ENCODE peak calls at places on chromosomes 4 and X, in ten cellular contexts. One of them, this sample, is unnamed.

GRCh38 chr4:82988323-82988832 is 22.2 kb downstream of the LIN54 start:
- DNase-seq in A549: no peak
- DNase-seq in esophagus muscularis mucosa: no peak
- DNase-seq in astrocyte of the cerebellum: peak; percentile 19
- DNase-seq in endothelial cell: no peak
- DNase-seq in GM10248: no peak
- DNase-seq in nephron progenitor cell: no peak
- DNase-seq in left ventricle myocardium inferior: no peak
- DNase-seq in psoas muscle: no peak
- DNase-seq in RWPE1: no peak
- DNase-seq in this sample: no peak

GRCh38 chrX:23228950-23229448 is 105.7 kb upstream of the PTCHD1 start:
- DNase-seq in A549: no peak
- DNase-seq in esophagus muscularis mucosa: no peak
- DNase-seq in astrocyte of the cerebellum: no peak
- DNase-seq in endothelial cell: peak; percentile 2
- DNase-seq in GM10248: no peak
- DNase-seq in nephron progenitor cell: no peak
- DNase-seq in left ventricle myocardium inferior: no peak
- DNase-seq in psoas muscle: no peak
- DNase-seq in RWPE1: no peak
- DNase-seq in this sample: no peak

GRCh38 chr4:683982-684571 is 4.9 kb downstream of the SLC49A3 start:
- DNase-seq in A549: peak; percentile 73
- DNase-seq in esophagus muscularis mucosa: no peak
- DNase-seq in astrocyte of the cerebellum: no peak
- DNase-seq in endothelial cell: peak; percentile 77
- DNase-seq in GM10248: peak; percentile 69
- DNase-seq in nephron progenitor cell: peak; percentile 74
- DNase-seq in left ventricle myocardium inferior: peak; percentile 72
- DNase-seq in psoas muscle: peak; percentile 68
- DNase-seq in RWPE1: no peak
- DNase-seq in this sample: peak; percentile 89

GRCh38 chr4:21697583-21697982 is 251.0 kb downstream of the KCNIP4 start:
- DNase-seq in A549: peak; percentile 6
- DNase-seq in esophagus muscularis mucosa: no peak
- DNase-seq in astrocyte of the cerebellum: no peak
- DNase-seq in endothelial cell: peak; percentile 18
- DNase-seq in GM10248: no peak
- DNase-seq in nephron progenitor cell: peak; percentile 57
- DNase-seq in left ventricle myocardium inferior: no peak
- DNase-seq in psoas muscle: no peak
- DNase-seq in RWPE1: peak; percentile 74
- DNase-seq in this sample: no peak

GRCh38 chr4:98557497-98557896 is 100.9 kb downstream of the TSPAN5 start:
- DNase-seq in A549: peak; percentile 52
- DNase-seq in esophagus muscularis mucosa: no peak
- DNase-seq in astrocyte of the cerebellum: peak; percentile 26
- DNase-seq in endothelial cell: no peak
- DNase-seq in GM10248: no peak
- DNase-seq in nephron progenitor cell: no peak
- DNase-seq in left ventricle myocardium inferior: no peak
- DNase-seq in psoas muscle: no peak
- DNase-seq in RWPE1: peak; percentile 41
- DNase-seq in this sample: no peak

GRCh38 chr4:38762560-38762959 is 20.2 kb downstream of the TLR10 start:
- DNase-seq in A549: no peak
- DNase-seq in esophagus muscularis mucosa: no peak
- DNase-seq in astrocyte of the cerebellum: no peak
- DNase-seq in endothelial cell: no peak
- DNase-seq in GM10248: peak; percentile 55
- DNase-seq in nephron progenitor cell: no peak
- DNase-seq in left ventricle myocardium inferior: no peak
- DNase-seq in psoas muscle: no peak
- DNase-seq in RWPE1: no peak
- DNase-seq in this sample: no peak

GRCh38 chr4:113646456-113646809 is 115.1 kb downstream of the CAMK2D start:
- DNase-seq in A549: peak; percentile 85
- DNase-seq in esophagus muscularis mucosa: no peak
- DNase-seq in astrocyte of the cerebellum: no peak
- DNase-seq in endothelial cell: peak; percentile 5
- DNase-seq in GM10248: no peak
- DNase-seq in nephron progenitor cell: no peak
- DNase-seq in left ventricle myocardium inferior: no peak
- DNase-seq in psoas muscle: peak; percentile 15
- DNase-seq in RWPE1: peak; percentile 28
- DNase-seq in this sample: no peak

GRCh38 chr4:76235915-76236314 is 15.6 kb upstream of the FAM47E start:
- DNase-seq in A549: no peak
- DNase-seq in esophagus muscularis mucosa: no peak
- DNase-seq in astrocyte of the cerebellum: no peak
- DNase-seq in endothelial cell: no peak
- DNase-seq in GM10248: no peak
- DNase-seq in nephron progenitor cell: no peak
- DNase-seq in left ventricle myocardium inferior: no peak
- DNase-seq in psoas muscle: no peak
- DNase-seq in RWPE1: peak; percentile 67
- DNase-seq in this sample: no peak

GRCh38 chr4:40283968-40284367 is 51.2 kb upstream of the CHRNA9 start:
- DNase-seq in A549: peak; percentile 70
- DNase-seq in esophagus muscularis mucosa: no peak
- DNase-seq in astrocyte of the cerebellum: peak; percentile 79
- DNase-seq in endothelial cell: no peak
- DNase-seq in GM10248: peak; percentile 58
- DNase-seq in nephron progenitor cell: no peak
- DNase-seq in left ventricle myocardium inferior: no peak
- DNase-seq in psoas muscle: no peak
- DNase-seq in RWPE1: peak; percentile 45
- DNase-seq in this sample: no peak

GRCh38 chr4:123452585-123452984 is 56.0 kb downstream of the SPRY1 start:
- DNase-seq in A549: peak; percentile 11
- DNase-seq in esophagus muscularis mucosa: no peak
- DNase-seq in astrocyte of the cerebellum: peak; percentile 38
- DNase-seq in endothelial cell: no peak
- DNase-seq in GM10248: no peak
- DNase-seq in nephron progenitor cell: no peak
- DNase-seq in left ventricle myocardium inferior: no peak
- DNase-seq in psoas muscle: peak; percentile 38
- DNase-seq in RWPE1: peak; percentile 69
- DNase-seq in this sample: no peak

GRCh38 chr4:113673450-113673849 is 88.1 kb downstream of the CAMK2D start:
- DNase-seq in A549: no peak
- DNase-seq in esophagus muscularis mucosa: no peak
- DNase-seq in astrocyte of the cerebellum: no peak
- DNase-seq in endothelial cell: no peak
- DNase-seq in GM10248: no peak
- DNase-seq in nephron progenitor cell: no peak
- DNase-seq in left ventricle myocardium inferior: no peak
- DNase-seq in psoas muscle: no peak
- DNase-seq in RWPE1: peak; percentile 23
- DNase-seq in this sample: no peak

DNA sequence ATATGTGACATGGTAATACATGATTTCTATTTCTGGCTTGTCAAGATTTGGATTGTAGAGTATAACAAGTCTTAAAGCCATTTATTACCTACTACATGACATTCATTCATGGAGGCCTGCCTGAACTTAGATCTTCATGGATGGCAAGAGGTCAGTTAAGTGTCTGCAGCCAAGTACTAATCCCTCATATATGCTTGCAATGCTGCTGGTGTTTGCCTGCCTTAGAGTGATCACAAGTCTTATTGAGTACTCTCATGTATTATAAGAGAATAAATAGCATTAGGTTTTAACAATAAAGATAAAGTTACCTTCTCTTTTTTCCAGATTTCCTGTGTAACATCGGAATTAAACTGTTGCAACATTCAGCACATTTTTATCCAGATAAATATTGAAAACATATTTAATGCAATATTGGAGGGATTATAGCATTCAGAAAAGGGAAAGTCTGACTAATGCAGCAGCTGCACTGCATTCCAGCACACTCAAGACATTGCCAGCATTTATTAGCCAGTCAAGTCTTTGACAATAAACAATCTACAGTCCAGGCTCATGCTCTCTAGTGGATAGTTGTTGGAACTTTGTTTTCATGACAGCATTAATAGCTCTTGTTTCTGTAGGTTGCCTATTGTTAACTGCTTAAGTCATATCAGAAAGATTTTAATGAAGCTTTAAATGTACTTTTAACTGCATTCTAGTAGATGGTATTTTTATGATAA is 737.1 kb downstream of the FAT4 start:
- DNase-seq in A549: no peak
- DNase-seq in esophagus muscularis mucosa: no peak
- DNase-seq in astrocyte of the cerebellum: peak; percentile 53
- DNase-seq in endothelial cell: no peak
- DNase-seq in GM10248: no peak
- DNase-seq in nephron progenitor cell: no peak
- DNase-seq in left ventricle myocardium inferior: no peak
- DNase-seq in psoas muscle: no peak
- DNase-seq in RWPE1: no peak
- DNase-seq in this sample: no peak
- TF ChIP-seq CTCF in A549: no peak
- TF ChIP-seq CTCF in esophagus muscularis mucosa: no peak
- TF ChIP-seq CTCF in astrocyte of the cerebellum: peak; percentile 21
- TF ChIP-seq CTCF in endothelial cell: no peak
- TF ChIP-seq CTCF in GM10248: no peak
- TF ChIP-seq CTCF in nephron progenitor cell: no peak
- TF ChIP-seq CTCF in left ventricle myocardium inferior: peak; percentile 35
- TF ChIP-seq CTCF in psoas muscle: no peak
- TF ChIP-seq CTCF in RWPE1: no peak
- TF ChIP-seq CTCF in this sample: peak; percentile 5

GRCh38 chr4:89491731-89492235 is 184.2 kb upstream of the GPRIN3 start:
- DNase-seq in A549: no peak
- DNase-seq in esophagus muscularis mucosa: no peak
- DNase-seq in astrocyte of the cerebellum: no peak
- DNase-seq in endothelial cell: no peak
- DNase-seq in GM10248: no peak
- DNase-seq in nephron progenitor cell: no peak
- DNase-seq in left ventricle myocardium inferior: no peak
- DNase-seq in psoas muscle: no peak
- DNase-seq in RWPE1: no peak
- DNase-seq in this sample: no peak
- TF ChIP-seq CTCF in A549: no peak
- TF ChIP-seq CTCF in esophagus muscularis mucosa: no peak
- TF ChIP-seq CTCF in astrocyte of the cerebellum: no peak
- TF ChIP-seq CTCF in endothelial cell: no peak
- TF ChIP-seq CTCF in GM10248: no peak
- TF ChIP-seq CTCF in nephron progenitor cell: no peak
- TF ChIP-seq CTCF in left ventricle myocardium inferior: no peak
- TF ChIP-seq CTCF in psoas muscle: no peak
- TF ChIP-seq CTCF in RWPE1: no peak
- TF ChIP-seq CTCF in this sample: no peak

DNA sequence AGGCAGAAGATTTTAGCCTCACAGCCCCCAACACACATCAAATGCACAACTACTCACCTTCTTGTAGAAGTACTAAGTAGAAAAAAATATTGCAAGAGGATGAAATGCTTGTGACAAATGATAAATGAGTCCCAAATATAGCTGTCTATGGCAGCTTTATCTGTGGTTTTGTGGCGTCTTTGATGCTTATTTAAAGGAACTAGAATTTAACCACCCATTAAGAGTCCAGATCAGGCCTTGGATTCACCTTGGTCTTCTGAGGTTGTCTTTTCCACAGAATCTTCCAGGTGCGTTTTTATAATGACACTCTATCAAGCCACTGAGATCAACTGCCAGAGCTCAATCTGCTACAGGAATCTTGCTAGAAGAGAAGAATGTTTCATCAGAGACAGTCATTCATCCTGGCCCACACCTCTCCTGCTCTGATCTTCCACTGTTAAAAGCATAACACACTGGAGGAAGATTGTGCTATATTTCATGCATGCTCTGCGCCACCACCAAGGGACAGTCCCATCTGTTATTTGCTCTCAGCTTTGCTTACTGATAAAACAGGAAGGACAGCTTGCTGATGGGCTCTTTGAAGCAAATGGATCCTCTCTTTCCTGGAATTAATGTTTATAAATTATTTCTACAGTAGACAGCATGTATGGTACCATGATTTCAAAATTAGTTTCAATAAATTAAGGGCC is 144.1 kb downstream of the SLC7A11 start:
- DNase-seq in A549: no peak
- DNase-seq in esophagus muscularis mucosa: no peak
- DNase-seq in astrocyte of the cerebellum: no peak
- DNase-seq in endothelial cell: no peak
- DNase-seq in GM10248: no peak
- DNase-seq in nephron progenitor cell: no peak
- DNase-seq in left ventricle myocardium inferior: no peak
- DNase-seq in psoas muscle: no peak
- DNase-seq in RWPE1: no peak
- DNase-seq in this sample: no peak
- TF ChIP-seq CTCF in A549: no peak
- TF ChIP-seq CTCF in esophagus muscularis mucosa: no peak
- TF ChIP-seq CTCF in astrocyte of the cerebellum: no peak
- TF ChIP-seq CTCF in endothelial cell: no peak
- TF ChIP-seq CTCF in GM10248: no peak
- TF ChIP-seq CTCF in nephron progenitor cell: no peak
- TF ChIP-seq CTCF in left ventricle myocardium inferior: no peak
- TF ChIP-seq CTCF in psoas muscle: no peak
- TF ChIP-seq CTCF in RWPE1: no peak
- TF ChIP-seq CTCF in this sample: no peak

DNA sequence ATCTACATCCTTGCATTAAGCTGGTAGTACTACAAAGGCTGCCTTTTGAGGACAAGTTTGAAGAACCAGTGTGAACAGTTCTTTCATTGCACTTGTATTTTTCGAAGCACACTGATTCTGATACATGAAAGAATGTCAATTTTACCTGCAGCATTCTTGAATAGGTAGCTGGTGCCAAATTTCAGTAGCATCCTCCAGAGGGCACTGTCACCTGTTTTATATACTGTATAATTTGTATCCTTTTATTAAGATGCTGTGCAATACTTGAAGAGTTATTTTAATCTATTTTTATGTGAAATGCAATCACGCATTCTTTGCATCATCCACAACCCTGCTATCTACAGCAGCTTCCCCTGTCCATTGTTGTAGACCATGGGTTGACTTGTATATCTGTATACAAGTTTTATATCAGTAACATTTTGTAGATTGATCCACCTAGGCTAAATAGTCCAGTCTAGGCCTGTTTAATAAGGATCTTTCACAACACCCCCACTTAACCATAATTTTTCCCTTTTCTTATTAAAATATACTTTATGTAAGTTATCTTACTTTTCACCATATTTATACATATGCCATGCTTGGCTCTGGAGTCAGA is 325.7 kb downstream of the PCDH7 start:
- DNase-seq in A549: peak; percentile 15
- DNase-seq in esophagus muscularis mucosa: no peak
- DNase-seq in astrocyte of the cerebellum: peak; percentile 16
- DNase-seq in endothelial cell: peak; percentile 4
- DNase-seq in GM10248: no peak
- DNase-seq in nephron progenitor cell: peak; percentile 3
- DNase-seq in left ventricle myocardium inferior: no peak
- DNase-seq in psoas muscle: no peak
- DNase-seq in RWPE1: peak; percentile 19
- DNase-seq in this sample: no peak
- TF ChIP-seq CTCF in A549: peak; percentile 35
- TF ChIP-seq CTCF in esophagus muscularis mucosa: peak; percentile 28
- TF ChIP-seq CTCF in astrocyte of the cerebellum: peak; percentile 52
- TF ChIP-seq CTCF in endothelial cell: peak; percentile 54
- TF ChIP-seq CTCF in GM10248: peak; percentile 8
- TF ChIP-seq CTCF in nephron progenitor cell: peak; percentile 32
- TF ChIP-seq CTCF in left ventricle myocardium inferior: peak; percentile 57
- TF ChIP-seq CTCF in psoas muscle: no peak
- TF ChIP-seq CTCF in RWPE1: peak; percentile 67
- TF ChIP-seq CTCF in this sample: peak; percentile 58